ENCODE peak calls at places on chromosomes 3 and 15, in four cellular contexts. I is aorta, F is SJSA1, L is Panc1. O is an unnamed sample. For H3K4me1, the result is how much of the 10 kb centered on the place peaks cover.

GRCh38 chr15:98760112-98760826 is 111.9 kb downstream of the IGF1R start:
- DNase-seq in I (peak), F (no peak), L (no peak), O (no peak)

GRCh38 chr3:161682715-161683114 is 186.1 kb downstream of the OTOL1 start:
- DNase-seq in I (no peak), F (no peak), L (no peak), O (no peak)

GRCh38 chr3:147793841-147794240 is 384.7 kb downstream of the ZIC1 start:
- DNase-seq in I (no peak), F (no peak), L (no peak), O (no peak)

GRCh38 chr3:94360982-94361381 is 298.1 kb downstream of the NSUN3 start:
- DNase-seq in I (peak), F (no peak), L (no peak), O (no peak)

GRCh38 chr15:70505971-70506887 is 257.1 kb downstream of the UACA start:
- DNase-seq in I (peak), F (no peak), L (no peak), O (no peak)

GRCh38 chr3:46925585-46925934 is 48.0 kb downstream of the PTH1R start:
- DNase-seq in I (no peak), F (no peak), L (no peak), O (no peak)

GRCh38 chr15:55868707-55869106 is 124.7 kb downstream of the NEDD4 start:
- DNase-seq in I (no peak), F (no peak), L (peak), O (no peak)

GRCh38 chr3:65425880-65426279 is 612.8 kb downstream of the MAGI1 start:
- DNase-seq in I (no peak), F (no peak), L (no peak), O (no peak)

GRCh38 chr3:54965746-54966145 is 37.9 kb upstream of the LRTM1 start:
- DNase-seq in I (no peak), F (no peak), L (no peak), O (no peak)

GRCh38 chr15:67594793-67595192 is 52.3 kb downstream of the MAP2K5 start:
- DNase-seq in I (no peak), F (no peak), L (no peak), O (no peak)

GRCh38 chr15:25181290-25182097 is 226.7 kb downstream of the SNRPN start:
- DNase-seq in I (peak), F (peak), L (no peak), O (no peak)

GRCh38 chr3:124257332-124257864 is 265.5 kb upstream of the ROPN1 start:
- DNase-seq in I (no peak), F (no peak), L (no peak), O (no peak)

GRCh38 chr3:31066999-31067398 is 172.5 kb upstream of the GADL1 start:
- DNase-seq in I (peak), F (no peak), L (no peak), O (no peak)

GRCh38 chr3:13528217-13528801 is 20.6 kb upstream of the FBLN2 start:
- DNase-seq in I (peak), F (no peak), L (no peak), O (peak)

GRCh38 chr3:105746226-105746996 is 122.4 kb downstream of the CBLB start:
- DNase-seq in I (no peak), F (no peak), L (no peak), O (no peak)
- H3K27ac ChIP-seq in I (no peak), F (no peak), L (no peak), O (no peak)

GRCh38 chr3:112390783-112391641 is 58.1 kb downstream of the CD200 start:
- DNase-seq in I (no peak), F (peak), L (no peak), O (peak)
- H3K4me3 ChIP-seq in I (no peak), F (no peak), L (no peak), O (no peak)

DNA sequence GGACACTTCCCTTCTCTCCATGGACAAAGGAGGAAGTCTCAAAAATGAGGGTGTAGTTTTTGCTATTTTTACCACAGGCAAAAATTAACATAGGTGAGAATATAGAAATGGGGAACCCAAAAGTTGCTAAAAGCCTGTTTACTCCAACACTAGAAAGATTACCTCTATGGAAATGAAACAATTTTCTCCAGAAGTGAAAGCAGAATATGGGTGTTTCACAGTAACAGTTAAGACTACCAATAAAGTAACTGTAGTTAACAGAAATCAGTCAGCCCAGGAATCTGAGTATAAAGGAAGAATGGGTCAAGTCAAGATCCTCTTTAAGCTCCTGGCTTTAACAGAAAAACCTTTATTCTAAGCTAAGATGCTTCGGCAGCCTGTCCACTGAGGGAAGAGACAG is 9.3 kb downstream of the TRA2B start:
- DNase-seq in I (no peak), F (no peak), L (no peak), O (no peak)
- H3K4me1 ChIP-seq in I (under half), F (half or more), L (half or more), O (under half)

DNA sequence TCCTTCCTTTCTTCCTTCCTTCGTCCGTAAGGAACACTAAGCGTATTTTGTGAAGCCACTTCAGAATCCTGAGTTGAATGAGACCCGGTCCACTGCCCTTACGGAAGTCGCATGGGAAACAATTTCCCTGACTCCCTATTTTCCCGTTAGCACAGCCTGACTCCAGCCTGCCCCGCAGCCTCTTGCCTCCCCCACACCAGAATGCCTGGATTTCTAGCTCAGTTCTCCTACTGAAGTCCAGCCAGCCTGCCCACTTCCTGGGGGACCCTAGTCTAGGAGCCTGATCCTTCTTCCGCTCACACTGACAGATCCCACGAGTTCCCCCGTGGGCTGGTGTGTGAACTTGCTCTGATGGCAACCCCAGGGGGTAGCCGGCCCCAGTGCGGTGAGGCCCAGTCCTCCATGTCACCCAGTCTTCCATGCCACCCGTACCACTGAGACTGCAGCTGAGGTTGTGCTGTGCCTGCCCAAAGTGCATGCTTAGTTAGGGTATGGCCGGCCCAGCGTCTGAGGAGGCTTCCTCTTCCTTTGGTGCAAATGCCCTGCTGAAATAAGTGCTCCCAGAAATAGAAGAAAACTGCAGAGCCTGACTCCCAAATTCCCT is 31.6 kb downstream of the MGLL start:
- DNase-seq in I (peak), F (no peak), L (no peak), O (no peak)
- H3K27ac ChIP-seq in I (no peak), F (peak), L (no peak), O (no peak)

DNA sequence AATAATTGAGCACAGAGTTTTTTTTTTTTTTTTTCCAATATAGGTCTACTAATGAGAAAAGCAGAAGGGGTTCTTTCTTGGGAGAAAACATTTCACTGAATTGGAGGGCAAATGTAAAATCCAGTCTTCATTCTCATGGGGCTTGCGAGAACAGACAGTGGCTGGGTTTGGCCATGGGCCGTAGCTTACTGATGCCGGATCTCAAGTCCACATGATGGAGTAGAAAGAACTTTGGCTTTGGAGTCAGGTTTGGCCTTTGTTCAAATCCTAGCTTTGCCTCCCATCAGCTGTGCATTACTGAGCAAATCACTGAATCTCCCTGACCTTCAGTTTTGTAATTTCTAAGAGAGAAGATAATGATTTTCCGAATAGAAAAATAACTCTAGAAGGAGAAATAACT is 59.7 kb downstream of the LMCD1 start:
- DNase-seq in I (no peak), F (no peak), L (no peak), O (no peak)
- H3K4me3 ChIP-seq in I (no peak), F (no peak), L (no peak), O (no peak)

GRCh38 chr15:74028646-74029045 is 34.1 kb downstream of the PML start:
- DNase-seq in I (no peak), F (no peak), L (no peak), O (no peak)

GRCh38 chr15:74035121-74035829 is 40.8 kb downstream of the PML start:
- DNase-seq in I (no peak), F (no peak), L (no peak), O (no peak)

GRCh38 chr15:74034206-74034755 is 39.8 kb downstream of the PML start:
- DNase-seq in I (no peak), F (no peak), L (no peak), O (no peak)

GRCh38 chr15:74032606-74033561 is 38.4 kb downstream of the PML start:
- DNase-seq in I (no peak), F (no peak), L (no peak), O (no peak)

GRCh38 chr15:74032046-74032445 is 37.5 kb downstream of the PML start:
- DNase-seq in I (no peak), F (no peak), L (no peak), O (no peak)
- H3K4me1 ChIP-seq in I (under half), F (under half), L (under half), O (under half)

DNA sequence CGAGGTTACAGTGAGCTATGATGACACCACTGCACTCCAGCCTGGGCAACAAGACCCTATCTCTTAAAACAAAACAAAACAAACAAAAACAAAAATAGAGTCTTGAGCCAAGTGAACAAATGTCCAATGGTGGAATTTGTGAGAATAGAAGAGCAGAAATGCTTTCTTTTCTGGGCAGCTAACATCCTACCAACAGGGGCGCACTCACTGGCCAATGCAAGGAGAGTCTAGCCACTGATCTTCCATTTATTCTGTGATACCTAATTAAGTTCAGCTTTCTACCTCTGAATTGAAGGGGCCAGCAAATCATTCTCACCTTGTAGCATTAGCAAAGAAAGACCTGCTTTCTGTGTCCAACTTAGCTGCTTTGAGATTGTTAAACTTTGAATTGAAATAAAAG is 301.9 kb upstream of the NR2F2 start:
- DNase-seq in I (no peak), F (no peak), L (no peak), O (no peak)
- H3K27ac ChIP-seq in I (no peak), F (no peak), L (no peak), O (no peak)

GRCh38 chr15:79089890-79090486 is 592 bp downstream of the RASGRF1 start:
- DNase-seq in I (no peak), F (no peak), L (no peak), O (no peak)

GRCh38 chr15:79092382-79092781 is 1.8 kb upstream of the RASGRF1 start:
- DNase-seq in I (no peak), F (peak), L (no peak), O (no peak)

GRCh38 chr15:79089331-79089889 is 1.2 kb downstream of the RASGRF1 start:
- DNase-seq in I (no peak), F (peak), L (no peak), O (no peak)

GRCh38 chr15:79091204-79091867 is 756 bp upstream of the RASGRF1 start:
- DNase-seq in I (no peak), F (peak), L (no peak), O (no peak)

GRCh38 chr15:79090487-79091203 is at the start of gene RASGRF1:
- DNase-seq in I (no peak), F (peak), L (no peak), O (no peak)
- H3K4me3 ChIP-seq in I (peak), F (no peak), L (peak), O (peak)